ENCODE peak calls at places on chromosomes 4 and X, in eight cellular contexts. C, F, H, L, J, M, N and A are unnamed samples.

GRCh38 chr4:83599183-83599582 is 63.3 kb downstream of the GPAT3 start:
- DNase-seq in L (no peak), N (peak; percentile 69), J (no peak), H (peak; percentile 72), C (no peak), M (no peak), F (no peak), A (no peak)

GRCh38 chr4:114607086-114607485 is 8.5 kb downstream of the UGT8 start:
- DNase-seq in F (no peak), L (no peak), H (no peak), J (no peak), N (no peak), C (no peak), M (no peak), A (no peak)

GRCh38 chr4:128308986-128309385 is 21.4 kb upstream of the PGRMC2 start:
- DNase-seq in L (no peak), M (no peak), F (no peak), J (no peak), H (peak; percentile 26), N (no peak), C (no peak), A (no peak)

GRCh38 chr4:173525118-173526033 is 4.7 kb downstream of the HAND2 start:
- DNase-seq in L (no peak), M (no peak), H (no peak), C (no peak), N (peak; percentile 55), F (no peak), J (no peak), A (no peak)

GRCh38 chr4:38603652-38604051 is 60.3 kb upstream of the KLF3 start:
- DNase-seq in H (no peak), C (no peak), L (no peak), F (no peak), J (no peak), N (no peak), M (no peak), A (no peak)

GRCh38 chr4:82865592-82865991 is 25.4 kb downstream of the SEC31A start:
- DNase-seq in F (no peak), C (peak; percentile 13), H (peak; percentile 93), J (no peak), M (no peak), N (peak; percentile 10), L (no peak), A (no peak)

GRCh38 chr4:113276448-113277158 is 227.2 kb downstream of the ANK2 start:
- DNase-seq in L (no peak), F (no peak), C (no peak), N (no peak), J (peak; percentile 30), H (no peak), M (no peak), A (peak; percentile 45)

GRCh38 chr4:165152527-165152926 is 39.9 kb upstream of the TMEM192 start:
- DNase-seq in C (no peak), H (peak; percentile 50), N (no peak), L (no peak), J (no peak), F (no peak), M (no peak), A (no peak)

GRCh38 chrX:109920325-109920724 is 82.6 kb upstream of the TMEM164 start:
- DNase-seq in M (no peak), N (no peak), F (no peak), L (no peak), H (no peak), C (no peak), J (no peak), A (no peak)

GRCh38 chr4:55637272-55637820 is 1.2 kb upstream of the NMU start:
- DNase-seq in N (peak; percentile 68), M (no peak), C (no peak), H (no peak), F (no peak), J (no peak), L (no peak), A (no peak)

GRCh38 chr4:74181225-74181624 is 23.3 kb downstream of the MTHFD2L start:
- DNase-seq in N (no peak), F (no peak), J (no peak), M (no peak), H (no peak), L (no peak), C (no peak), A (no peak)

GRCh38 chrX:16892504-16893362 is 22.6 kb upstream of the RBBP7 start:
- DNase-seq in H (peak; percentile 84), J (peak; percentile 85), L (peak; percentile 37), F (peak; percentile 38), C (peak; percentile 65), N (peak; percentile 92), M (peak; percentile 73), A (peak; percentile 36)

GRCh38 chr4:133095591-133095990 is 53.5 kb upstream of the PCDH10 start:
- DNase-seq in L (no peak), J (no peak), F (no peak), C (no peak), M (no peak), H (no peak), N (no peak), A (no peak)

GRCh38 chr4:94603170-94603747 is 151.5 kb downstream of the PDLIM5 start:
- DNase-seq in H (peak; percentile 97), J (no peak), C (no peak), M (no peak), N (no peak), L (no peak), F (no peak), A (no peak)

GRCh38 chr4:148203056-148203898 is 238.9 kb downstream of the NR3C2 start:
- DNase-seq in H (no peak), L (no peak), J (peak; percentile 70), F (no peak), M (no peak), N (peak; percentile 62), C (no peak), A (peak; percentile 50)

GRCh38 chr4:163553146-163553545 is 58.7 kb downstream of the TMA16 start:
- DNase-seq in N (no peak), F (no peak), M (no peak), C (no peak), J (no peak), H (no peak), L (no peak), A (no peak)

GRCh38 chrX:150456466-150456865 is 93.3 kb downstream of the MAMLD1 start:
- DNase-seq in C (no peak), J (no peak), N (no peak), L (no peak), H (no peak), F (no peak), M (no peak), A (no peak)

GRCh38 chr4:132071815-132072214 is 1077.3 kb upstream of the PCDH10 start:
- DNase-seq in F (no peak), J (no peak), H (peak; percentile 20), C (no peak), N (no peak), M (no peak), L (no peak), A (no peak)

GRCh38 chr4:123463869-123464268 is 67.3 kb downstream of the SPRY1 start:
- DNase-seq in L (no peak), F (no peak), J (no peak), N (no peak), M (no peak), C (no peak), H (no peak), A (no peak)

GRCh38 chr4:174110180-174110579 is 173.3 kb downstream of the FBXO8 start:
- DNase-seq in C (no peak), H (peak; percentile 20), L (no peak), J (no peak), F (no peak), M (no peak), N (no peak), A (no peak)

GRCh38 chr4:41363384-41363981 is 106.8 kb downstream of the UCHL1 start:
- DNase-seq in H (peak; percentile 65), M (no peak), N (peak; percentile 54), J (peak; percentile 55), L (no peak), C (no peak), F (no peak), A (no peak)

GRCh38 chr4:13837228-13837627 is 209.7 kb upstream of the BOD1L1 start:
- DNase-seq in H (no peak), C (no peak), N (no peak), L (no peak), M (no peak), F (no peak), J (no peak), A (no peak)

GRCh38 chr4:6385288-6385687 is 87.1 kb downstream of the PPP2R2C start:
- DNase-seq in N (no peak), F (no peak), C (no peak), L (no peak), M (no peak), J (no peak), H (no peak), A (no peak)

GRCh38 chr4:156593464-156593863 is 378.1 kb downstream of the PDGFC start:
- DNase-seq in M (no peak), H (peak; percentile 50), F (no peak), C (no peak), L (no peak), J (no peak), N (no peak), A (no peak)

GRCh38 chrX:102658551-102658950 is 7.3 kb downstream of the GPRASP1 start:
- DNase-seq in L (no peak), N (no peak), H (peak; percentile 8), M (no peak), F (no peak), J (no peak), C (no peak), A (no peak)

GRCh38 chr4:81635747-81636146 is 164.0 kb upstream of the RASGEF1B start:
- DNase-seq in L (no peak), J (peak; percentile 41), F (no peak), N (no peak), H (no peak), C (no peak), M (no peak), A (no peak)

GRCh38 chr4:8121236-8122015 is 37.2 kb downstream of the ABLIM2 start:
- DNase-seq in C (no peak), H (no peak), M (no peak), L (no peak), J (no peak), N (no peak), F (no peak), A (no peak)

GRCh38 chrX:7146703-7147430 is 645 bp upstream of the STS start:
- DNase-seq in H (peak; percentile 12), C (peak; percentile 3), M (no peak), N (no peak), F (no peak), J (peak; percentile 58), L (no peak), A (no peak)

GRCh38 chrX:72394518-72395163 is 88.9 kb upstream of the CITED1 start:
- DNase-seq in F (no peak), L (no peak), M (no peak), N (no peak), H (peak; percentile 63), C (no peak), J (no peak), A (no peak)

GRCh38 chr4:74661427-74662171 is 132.7 kb downstream of the BTC start:
- DNase-seq in L (no peak), M (no peak), C (no peak), F (no peak), H (peak; percentile 65), N (no peak), J (no peak), A (no peak)

GRCh38 chr4:122784261-122784660 is 42.4 kb upstream of the FGF2 start:
- DNase-seq in M (no peak), N (no peak), L (no peak), H (no peak), J (no peak), C (no peak), F (no peak), A (no peak)

GRCh38 chr4:121711263-121712000 is 14.7 kb upstream of the ANXA5 start:
- DNase-seq in C (peak; percentile 40), F (no peak), L (no peak), M (peak; percentile 73), H (peak; percentile 96), N (peak; percentile 98), J (peak; percentile 43), A (no peak)

GRCh38 chr4:85707591-85707990 is 232.6 kb downstream of the ARHGAP24 start:
- DNase-seq in L (no peak), N (no peak), C (no peak), H (no peak), F (no peak), J (no peak), M (no peak), A (no peak)

GRCh38 chr4:39446842-39447573 is 11.7 kb downstream of the RPL9 start:
- DNase-seq in H (peak; percentile 60), C (peak; percentile 26), L (no peak), M (peak; percentile 63), J (no peak), F (peak; percentile 7), N (peak; percentile 92), A (peak; percentile 31)